ENCODE peak calls at places on chromosomes 5 and 9, in ten cellular contexts. H, I, P, S, C, D, W, E, A and V are unnamed samples.

GRCh38 chr9:89687216-89687615 is 82.4 kb downstream of the GADD45G start:
- DNase-seq in H (no peak), I (no peak), P (no peak), S (no peak), C (no peak), D (no peak), W (no peak), E (no peak), A (no peak), V (no peak)

GRCh38 chr9:3246231-3246630 is 279.6 kb downstream of the RFX3 start:
- DNase-seq in H (no peak), I (no peak), P (no peak), S (no peak), C (no peak), D (no peak), W (no peak), E (no peak), A (no peak), V (no peak)

GRCh38 chr5:133353741-133354140 is 258.6 kb downstream of the FSTL4 start:
- DNase-seq in H (no peak), I (no peak), P (peak; percentile 4), S (no peak), C (no peak), D (no peak), W (peak; percentile 67), E (no peak), A (no peak), V (peak; percentile 76)

GRCh38 chr9:68844196-68844595 is 139.2 kb downstream of the PIP5K1B start:
- DNase-seq in H (no peak), I (no peak), P (no peak), S (no peak), C (no peak), D (no peak), W (no peak), E (no peak), A (no peak), V (no peak)

GRCh38 chr9:106717686-106718085 is 145.3 kb upstream of the ZNF462 start:
- DNase-seq in H (no peak), I (no peak), P (peak; percentile 83), S (peak; percentile 8), C (peak; percentile 80), D (no peak), W (peak; percentile 21), E (no peak), A (no peak), V (no peak)

GRCh38 chr9:110006657-110007056 is 201.3 kb downstream of the C9orf152 start:
- DNase-seq in H (no peak), I (no peak), P (no peak), S (no peak), C (no peak), D (no peak), W (no peak), E (no peak), A (no peak), V (no peak)

GRCh38 chr5:39624268-39624886 is 199.6 kb upstream of the DAB2 start:
- DNase-seq in H (no peak), I (no peak), P (peak; percentile 34), S (peak; percentile 58), C (peak; percentile 8), D (no peak), W (no peak), E (no peak), A (no peak), V (no peak)

GRCh38 chr9:127418037-127418471 is 6.1 kb upstream of the ZNF79 start:
- DNase-seq in H (no peak), I (no peak), P (no peak), S (peak; percentile 15), C (no peak), D (peak; percentile 70), W (peak; percentile 37), E (no peak), A (no peak), V (no peak)

GRCh38 chr5:4945296-4945695 is 194.8 kb upstream of the ADAMTS16 start:
- DNase-seq in H (no peak), I (no peak), P (no peak), S (no peak), C (no peak), D (no peak), W (no peak), E (no peak), A (no peak), V (no peak)

GRCh38 chr5:77993799-77994318 is 217.7 kb upstream of the TBCA start:
- DNase-seq in H (no peak), I (no peak), P (no peak), S (no peak), C (no peak), D (no peak), W (no peak), E (no peak), A (no peak), V (no peak)

GRCh38 chr5:170114271-170114670 is 8.6 kb downstream of the FOXI1 start:
- DNase-seq in H (no peak), I (no peak), P (no peak), S (no peak), C (no peak), D (no peak), W (no peak), E (no peak), A (no peak), V (peak; percentile 51)

GRCh38 chr5:37839441-37840035 is 303 bp downstream of the GDNF start:
- DNase-seq in H (peak; percentile 34), I (no peak), P (peak; percentile 53), S (no peak), C (peak; percentile 73), D (peak; percentile 78), W (peak; percentile 77), E (peak; percentile 70), A (no peak), V (no peak)

GRCh38 chr5:54148062-54148461 is 162.3 kb downstream of the ARL15 start:
- DNase-seq in H (no peak), I (no peak), P (no peak), S (no peak), C (peak; percentile 12), D (no peak), W (no peak), E (no peak), A (no peak), V (no peak)

GRCh38 chr9:81546498-81546897 is 142.8 kb downstream of the TLE1 start:
- DNase-seq in H (no peak), I (no peak), P (no peak), S (no peak), C (no peak), D (no peak), W (no peak), E (no peak), A (no peak), V (no peak)

GRCh38 chr5:90408571-90409317 is 812 bp downstream of the CETN3 start:
- DNase-seq in H (no peak), I (no peak), P (no peak), S (no peak), C (no peak), D (no peak), W (peak; percentile 5), E (no peak), A (no peak), V (no peak)

GRCh38 chr5:151029179-151029855 is 8.9 kb downstream of the GPX3 start:
- DNase-seq in H (no peak), I (peak; percentile 63), P (no peak), S (no peak), C (no peak), D (no peak), W (no peak), E (no peak), A (no peak), V (no peak)

GRCh38 chr9:114339130-114339908 is 9.7 kb downstream of the ORM2 start:
- DNase-seq in H (peak; percentile 66), I (no peak), P (peak; percentile 41), S (no peak), C (peak; percentile 47), D (peak; percentile 72), W (peak; percentile 54), E (no peak), A (peak; percentile 58), V (no peak)

GRCh38 chr9:32248189-32248712 is 136.2 kb upstream of the ACO1 start:
- DNase-seq in H (no peak), I (no peak), P (no peak), S (no peak), C (no peak), D (no peak), W (no peak), E (no peak), A (no peak), V (no peak)

GRCh38 chr9:136742640-136743391 is at the start of gene LCN10:
- DNase-seq in H (no peak), I (no peak), P (no peak), S (no peak), C (no peak), D (no peak), W (peak; percentile 76), E (no peak), A (no peak), V (no peak)
- TF ChIP-seq CTCF in H (no peak), I (no peak), P (peak; percentile 70), S (peak; percentile 71), C (peak; percentile 13), D (peak; percentile 9), W (peak; percentile 46), E (no peak), A (peak; percentile 16), V (peak; percentile 47)

GRCh38 chr5:7663808-7664207 is 187.1 kb downstream of the CFAP90 start:
- DNase-seq in H (no peak), I (no peak), P (no peak), S (no peak), C (no peak), D (no peak), W (no peak), E (no peak), A (no peak), V (no peak)
- TF ChIP-seq CTCF in H (no peak), I (no peak), P (no peak), S (no peak), C (no peak), D (no peak), W (no peak), E (no peak), A (no peak), V (no peak)

GRCh38 chr5:7686794-7687193 is 164.1 kb downstream of the CFAP90 start:
- DNase-seq in H (no peak), I (no peak), P (no peak), S (no peak), C (no peak), D (no peak), W (no peak), E (no peak), A (no peak), V (no peak)
- TF ChIP-seq CTCF in H (no peak), I (no peak), P (no peak), S (no peak), C (no peak), D (no peak), W (no peak), E (no peak), A (no peak), V (no peak)

DNA sequence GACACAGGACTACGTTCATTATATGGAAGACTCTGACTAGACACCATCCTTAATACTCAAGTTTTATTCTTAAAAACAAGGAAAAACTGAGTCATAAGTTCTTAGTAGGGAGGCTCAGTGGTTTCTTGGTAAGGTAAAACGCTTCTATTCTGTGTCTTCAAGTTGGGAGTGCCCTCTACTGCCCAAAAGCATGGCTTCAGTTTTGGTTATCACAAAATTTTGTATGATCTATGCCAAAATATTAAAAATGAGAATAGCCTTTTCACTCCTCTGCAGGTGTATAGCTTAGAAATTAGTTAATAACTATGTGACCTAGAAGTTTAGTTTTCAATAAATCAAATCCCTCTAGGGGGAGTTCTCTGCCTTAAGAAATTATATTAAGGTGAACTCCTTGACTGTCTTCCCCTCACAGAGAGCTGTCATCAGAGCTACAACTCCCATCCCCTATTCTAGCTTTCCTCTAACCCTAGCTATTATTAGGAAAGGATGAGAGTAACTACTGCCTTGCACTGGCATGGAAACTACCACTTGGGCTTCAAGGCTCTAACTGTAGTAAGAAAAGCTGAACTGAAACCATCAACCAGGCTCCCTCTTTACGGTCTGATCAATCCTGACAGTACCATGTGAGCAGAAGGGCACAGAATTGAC is 189.7 kb downstream of the GNAQ start:
- DNase-seq in H (no peak), I (no peak), P (no peak), S (no peak), C (no peak), D (no peak), W (no peak), E (no peak), A (no peak), V (no peak)
- TF ChIP-seq CTCF in H (peak; percentile 23), I (peak; percentile 5), P (peak; percentile 44), S (peak; percentile 33), C (peak; percentile 32), D (peak; percentile 53), W (peak; percentile 39), E (no peak), A (no peak), V (peak; percentile 49)